ENCODE peak calls at places on chromosome 5, in four cellular contexts. O, L, C and Q are unnamed samples.

GRCh38 chr5:11563822-11564221 is 340.4 kb downstream of the CTNND2 start:
- DNase-seq in O (no peak), L (no peak), C (no peak), Q (no peak)

GRCh38 chr5:113807384-113808053 is 294.0 kb downstream of the YTHDC2 start:
- DNase-seq in O (peak), L (no peak), C (no peak), Q (no peak)

GRCh38 chr5:91339053-91339710 is 43.9 kb downstream of the ARRDC3 start:
- DNase-seq in O (no peak), L (no peak), C (no peak), Q (no peak)

GRCh38 chr5:167447466-167447865 is 844.0 kb upstream of the WWC1 start:
- DNase-seq in O (no peak), L (no peak), C (no peak), Q (no peak)

GRCh38 chr5:56085205-56085604 is 90.4 kb upstream of the IL6ST start:
- DNase-seq in O (no peak), L (no peak), C (no peak), Q (no peak)

GRCh38 chr5:160297004-160297403 is 15.4 kb downstream of the CCNJL start:
- DNase-seq in O (no peak), L (no peak), C (no peak), Q (no peak)

GRCh38 chr5:40578501-40579451 is 100.9 kb upstream of the PTGER4 start:
- DNase-seq in O (no peak), L (no peak), C (no peak), Q (no peak)

GRCh38 chr5:32087086-32088082 is 86.7 kb downstream of the GOLPH3 start:
- DNase-seq in O (no peak), L (no peak), C (no peak), Q (no peak)

GRCh38 chr5:136082390-136083193 is 50.1 kb upstream of the SMAD5 start:
- DNase-seq in O (peak), L (peak), C (no peak), Q (no peak)

GRCh38 chr5:218457-219289 is 553 bp downstream of the SDHA start:
- DNase-seq in O (peak), L (peak), C (no peak), Q (peak)

GRCh38 chr5:213803-214395 is 4.1 kb downstream of the CCDC127 start:
- DNase-seq in O (no peak), L (no peak), C (no peak), Q (no peak)

GRCh38 chr5:220008-220407 is 1.9 kb downstream of the SDHA start:
- DNase-seq in O (no peak), L (no peak), C (no peak), Q (no peak)

GRCh38 chr5:219492-219891 is 1.4 kb downstream of the SDHA start:
- DNase-seq in O (no peak), L (peak), C (no peak), Q (peak)

DNA sequence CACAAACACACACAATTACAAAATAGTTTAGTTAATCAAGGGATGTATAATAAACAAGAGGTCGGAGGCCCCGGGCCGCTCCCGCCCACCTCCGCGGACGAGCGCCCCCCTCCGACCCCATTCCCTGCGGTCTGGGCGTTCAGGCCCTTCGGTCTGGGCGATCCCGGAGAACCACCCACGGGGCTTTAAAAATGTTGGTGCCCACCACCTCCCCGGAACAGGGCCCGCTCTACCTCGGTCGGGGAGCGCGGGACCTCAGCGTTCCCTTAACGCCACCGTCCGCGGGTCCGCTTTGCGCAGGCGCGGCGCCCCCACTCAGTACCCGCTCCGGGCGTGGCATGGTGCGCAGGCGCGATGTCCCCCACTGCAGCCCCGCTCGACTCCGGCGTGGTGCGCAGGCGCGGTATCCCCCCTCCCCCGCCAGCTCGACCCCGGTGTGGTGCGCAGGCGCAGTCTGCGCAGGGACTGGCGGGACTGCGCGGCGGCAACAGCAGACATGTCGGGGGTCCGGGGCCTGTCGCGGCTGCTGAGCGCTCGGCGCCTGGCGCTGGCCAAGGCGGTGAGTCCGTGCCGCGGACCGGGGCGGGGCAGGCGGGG is at the start of the genes CCDC127 and SDHA:
- DNase-seq in O (peak), L (peak), C (peak), Q (peak)
- TF ChIP-seq CTCF in O (peak), L (peak), C (peak), Q (no peak)

DNA sequence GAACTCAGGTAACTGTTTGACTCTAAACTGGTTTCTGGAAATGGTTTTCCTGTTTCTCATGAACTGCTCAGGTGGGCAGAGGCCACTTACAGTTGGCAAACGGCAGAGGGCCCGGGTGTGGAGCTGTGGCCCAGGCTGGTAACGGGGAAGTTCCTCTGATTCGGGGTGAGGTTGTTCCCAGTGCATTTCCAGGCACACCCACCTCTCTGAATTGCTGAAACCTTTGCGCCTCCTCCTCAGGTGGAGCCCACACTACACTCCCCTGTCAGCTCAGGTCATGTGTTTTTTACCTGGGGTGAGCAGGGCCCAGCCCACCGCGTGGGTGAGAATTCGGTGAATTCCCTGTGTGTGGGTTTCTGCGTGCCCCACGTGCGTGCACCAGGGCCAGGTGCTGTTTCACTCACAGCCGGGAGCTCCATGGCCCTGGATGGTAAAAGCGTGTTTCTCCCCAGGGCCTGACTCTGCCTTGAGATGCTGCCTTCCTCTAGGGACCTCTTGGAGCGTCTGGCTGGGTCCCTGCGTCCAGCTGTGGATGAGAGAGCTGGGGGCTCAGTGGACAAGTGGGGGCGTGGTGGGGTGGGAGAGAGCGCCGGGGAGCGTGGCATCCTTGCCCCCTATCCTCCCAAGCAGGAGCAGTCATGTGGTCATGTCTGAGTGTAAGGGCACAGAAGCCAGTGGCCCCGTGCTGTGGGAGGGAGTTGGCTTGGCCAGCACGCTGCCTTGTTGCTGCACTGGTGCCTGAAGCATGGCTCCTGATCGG is 33.5 kb upstream of the LPCAT1 start:
- DNase-seq in O (no peak), L (no peak), C (no peak), Q (no peak)
- TF ChIP-seq CTCF in O (no peak), L (no peak), C (no peak), Q (no peak)

GRCh38 chr5:122755740-122756139 is 19.1 kb upstream of the SNX2 start:
- DNase-seq in O (no peak), L (no peak), C (no peak), Q (no peak)

GRCh38 chr5:122757268-122757667 is 17.6 kb upstream of the SNX2 start:
- DNase-seq in O (no peak), L (no peak), C (no peak), Q (no peak)

GRCh38 chr5:122753500-122753899 is 21.4 kb upstream of the SNX2 start:
- DNase-seq in O (no peak), L (no peak), C (no peak), Q (no peak)

GRCh38 chr5:122756263-122756911 is 18.5 kb upstream of the SNX2 start:
- DNase-seq in O (no peak), L (no peak), C (peak), Q (no peak)

DNA sequence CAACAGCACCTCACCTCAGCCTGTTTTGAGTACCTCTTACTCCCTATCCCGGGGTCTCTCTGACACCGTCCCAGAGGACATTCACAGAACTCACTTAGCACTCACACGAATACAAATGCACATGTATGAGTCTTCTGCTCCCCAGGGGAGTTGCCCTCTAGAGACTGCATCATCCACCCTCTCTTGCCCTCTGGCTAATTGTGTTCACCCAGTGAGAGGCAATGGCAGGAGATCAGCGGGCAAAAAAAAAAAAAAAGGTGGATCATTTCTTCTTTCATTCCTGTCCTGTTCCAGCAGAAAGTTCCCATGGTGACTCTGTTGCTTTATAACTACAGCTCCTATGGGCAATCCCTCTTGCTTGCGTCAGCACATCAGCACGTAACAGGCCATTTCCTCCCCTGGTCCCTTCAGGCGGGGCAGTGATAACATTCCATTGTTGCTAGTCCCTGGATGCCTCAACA is 23.6 kb upstream of the SNX2 start:
- DNase-seq in O (no peak), L (no peak), C (peak), Q (peak)
- TF ChIP-seq CTCF in O (no peak), L (no peak), C (peak), Q (no peak)

DNA sequence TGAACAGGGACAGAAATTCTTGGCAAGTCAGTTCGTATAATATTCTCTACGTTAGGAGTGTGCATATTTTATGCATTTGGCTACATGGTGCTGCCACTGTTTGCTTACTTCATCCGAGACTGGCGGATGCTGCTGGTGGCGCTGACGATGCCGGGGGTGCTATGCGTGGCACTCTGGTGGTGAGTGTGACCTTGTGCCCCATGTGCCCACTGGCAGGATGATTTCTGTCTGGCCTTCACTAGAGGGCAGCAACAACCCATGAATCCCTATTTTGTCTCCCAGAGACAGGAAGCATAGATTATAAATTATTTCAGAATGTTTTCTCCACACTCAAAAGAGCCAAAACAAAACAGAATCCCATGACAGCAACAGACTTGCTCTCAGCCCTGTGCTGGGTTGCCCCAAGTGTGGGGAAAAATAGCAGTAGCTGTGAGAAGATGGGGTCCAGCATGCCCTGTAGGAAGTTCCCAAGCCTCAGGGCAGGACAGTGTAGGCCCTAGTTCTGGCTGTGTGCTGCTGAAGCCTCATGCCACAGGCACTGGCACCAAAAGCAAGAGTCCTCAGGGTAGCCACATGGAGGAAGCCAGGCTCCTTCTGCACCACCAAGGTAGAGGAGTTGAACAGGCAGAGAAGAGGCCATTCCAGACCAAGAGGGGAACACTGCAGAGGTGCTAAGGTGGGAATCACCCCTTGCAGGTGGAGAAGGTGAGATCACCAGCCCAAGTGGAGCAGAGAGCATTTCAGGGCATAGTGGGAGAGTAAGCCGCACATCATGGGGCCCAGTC is 16.0 kb downstream of the SLC22A5 start:
- DNase-seq in O (peak), L (peak), C (no peak), Q (peak)
- TF ChIP-seq CTCF in O (peak), L (peak), C (peak), Q (peak)